ENCODE peak calls at places on chromosomes 11 and 22, in nine cellular contexts. One of them, this sample, is unnamed.

GRCh38 chr11:62546244-62546936 is at the start of gene AHNAK:
- DNase-seq in SW480: peak; percentile 76
- DNase-seq in stomach: peak; percentile 87
- DNase-seq in nephron progenitor cell: peak; percentile 82
- DNase-seq in NB4: peak; percentile 90
- DNase-seq in type B pancreatic cell: peak; percentile 87
- DNase-seq in posterior vena cava: peak; percentile 95
- DNase-seq in HuH-7.5: peak; percentile 80
- DNase-seq in stimulated activated CD8-positive, alpha-beta memory T cell treated with anti-CD3 and anti-CD28 coated beads, Interleukin-4, amount 100 ng/mL, for 4 hours: no peak
- DNase-seq in this sample: peak; percentile 46

GRCh38 chr22:29043906-29044575 is 17.6 kb downstream of the C22orf31 start:
- DNase-seq in type B pancreatic cell: no peak
- DNase-seq in nephron progenitor cell: no peak
- DNase-seq in SW480: no peak
- DNase-seq in posterior vena cava: no peak
- DNase-seq in stomach: no peak
- DNase-seq in HuH-7.5: no peak
- DNase-seq in stimulated activated CD8-positive, alpha-beta memory T cell treated with anti-CD3 and anti-CD28 coated beads, Interleukin-4, amount 100 ng/mL, for 4 hours: no peak
- DNase-seq in NB4: no peak
- DNase-seq in this sample: no peak

GRCh38 chr22:30891781-30892180 is 76.8 kb downstream of the MORC2 start:
- DNase-seq in HuH-7.5: no peak
- DNase-seq in SW480: no peak
- DNase-seq in NB4: no peak
- DNase-seq in type B pancreatic cell: peak; percentile 60
- DNase-seq in nephron progenitor cell: no peak
- DNase-seq in stomach: no peak
- DNase-seq in stimulated activated CD8-positive, alpha-beta memory T cell treated with anti-CD3 and anti-CD28 coated beads, Interleukin-4, amount 100 ng/mL, for 4 hours: no peak
- DNase-seq in posterior vena cava: no peak
- DNase-seq in this sample: no peak

GRCh38 chr11:843818-844692 is 1.4 kb downstream of the TSPAN4 start:
- DNase-seq in posterior vena cava: peak; percentile 99
- DNase-seq in NB4: no peak
- DNase-seq in type B pancreatic cell: no peak
- DNase-seq in HuH-7.5: peak; percentile 94
- DNase-seq in stimulated activated CD8-positive, alpha-beta memory T cell treated with anti-CD3 and anti-CD28 coated beads, Interleukin-4, amount 100 ng/mL, for 4 hours: no peak
- DNase-seq in SW480: peak; percentile 70
- DNase-seq in stomach: peak; percentile 68
- DNase-seq in nephron progenitor cell: peak; percentile 70
- DNase-seq in this sample: peak; percentile 95

GRCh38 chr22:50274311-50274710 is 4.1 kb upstream of the MAPK11 start:
- DNase-seq in stimulated activated CD8-positive, alpha-beta memory T cell treated with anti-CD3 and anti-CD28 coated beads, Interleukin-4, amount 100 ng/mL, for 4 hours: no peak
- DNase-seq in posterior vena cava: no peak
- DNase-seq in NB4: peak; percentile 64
- DNase-seq in HuH-7.5: peak; percentile 89
- DNase-seq in stomach: peak; percentile 66
- DNase-seq in nephron progenitor cell: peak; percentile 47
- DNase-seq in type B pancreatic cell: no peak
- DNase-seq in SW480: peak; percentile 68
- DNase-seq in this sample: no peak

GRCh38 chr22:20569059-20570058 is 61.9 kb downstream of the MED15 start:
- DNase-seq in HuH-7.5: no peak
- DNase-seq in stimulated activated CD8-positive, alpha-beta memory T cell treated with anti-CD3 and anti-CD28 coated beads, Interleukin-4, amount 100 ng/mL, for 4 hours: peak; percentile 61
- DNase-seq in posterior vena cava: peak; percentile 91
- DNase-seq in nephron progenitor cell: no peak
- DNase-seq in SW480: peak; percentile 96
- DNase-seq in type B pancreatic cell: no peak
- DNase-seq in NB4: no peak
- DNase-seq in stomach: peak; percentile 71
- DNase-seq in this sample: peak; percentile 87

GRCh38 chr11:9015677-9016076 is 11.9 kb upstream of the NRIP3 start:
- DNase-seq in nephron progenitor cell: peak; percentile 64
- DNase-seq in SW480: peak; percentile 71
- DNase-seq in type B pancreatic cell: no peak
- DNase-seq in stomach: peak; percentile 75
- DNase-seq in HuH-7.5: peak; percentile 57
- DNase-seq in posterior vena cava: no peak
- DNase-seq in NB4: peak; percentile 85
- DNase-seq in stimulated activated CD8-positive, alpha-beta memory T cell treated with anti-CD3 and anti-CD28 coated beads, Interleukin-4, amount 100 ng/mL, for 4 hours: peak; percentile 4
- DNase-seq in this sample: peak; percentile 85

GRCh38 chr11:79206951-79207350 is 233.9 kb downstream of the TENM4 start:
- DNase-seq in stomach: no peak
- DNase-seq in type B pancreatic cell: no peak
- DNase-seq in NB4: no peak
- DNase-seq in SW480: no peak
- DNase-seq in posterior vena cava: no peak
- DNase-seq in stimulated activated CD8-positive, alpha-beta memory T cell treated with anti-CD3 and anti-CD28 coated beads, Interleukin-4, amount 100 ng/mL, for 4 hours: no peak
- DNase-seq in HuH-7.5: no peak
- DNase-seq in nephron progenitor cell: peak; percentile 10
- DNase-seq in this sample: no peak

GRCh38 chr22:23691748-23692423 is 1.1 kb downstream of the RGL4 start:
- DNase-seq in stimulated activated CD8-positive, alpha-beta memory T cell treated with anti-CD3 and anti-CD28 coated beads, Interleukin-4, amount 100 ng/mL, for 4 hours: no peak
- DNase-seq in type B pancreatic cell: peak; percentile 64
- DNase-seq in HuH-7.5: no peak
- DNase-seq in stomach: no peak
- DNase-seq in nephron progenitor cell: no peak
- DNase-seq in SW480: no peak
- DNase-seq in posterior vena cava: peak; percentile 54
- DNase-seq in NB4: no peak
- DNase-seq in this sample: no peak

GRCh38 chr11:97398246-97398645 is 1008.4 kb downstream of the JRKL start:
- DNase-seq in type B pancreatic cell: no peak
- DNase-seq in HuH-7.5: no peak
- DNase-seq in NB4: no peak
- DNase-seq in stomach: no peak
- DNase-seq in SW480: peak; percentile 13
- DNase-seq in posterior vena cava: no peak
- DNase-seq in stimulated activated CD8-positive, alpha-beta memory T cell treated with anti-CD3 and anti-CD28 coated beads, Interleukin-4, amount 100 ng/mL, for 4 hours: no peak
- DNase-seq in nephron progenitor cell: no peak
- DNase-seq in this sample: no peak

GRCh38 chr11:116112031-116112935 is 608.1 kb upstream of the CADM1 start:
- DNase-seq in type B pancreatic cell: no peak
- DNase-seq in NB4: no peak
- DNase-seq in posterior vena cava: no peak
- DNase-seq in nephron progenitor cell: no peak
- DNase-seq in stimulated activated CD8-positive, alpha-beta memory T cell treated with anti-CD3 and anti-CD28 coated beads, Interleukin-4, amount 100 ng/mL, for 4 hours: no peak
- DNase-seq in stomach: no peak
- DNase-seq in SW480: no peak
- DNase-seq in HuH-7.5: no peak
- DNase-seq in this sample: no peak

GRCh38 chr11:2590951-2591754 is 108.6 kb downstream of the KCNQ1OT1 start:
- DNase-seq in nephron progenitor cell: no peak
- DNase-seq in SW480: no peak
- DNase-seq in NB4: no peak
- DNase-seq in stimulated activated CD8-positive, alpha-beta memory T cell treated with anti-CD3 and anti-CD28 coated beads, Interleukin-4, amount 100 ng/mL, for 4 hours: no peak
- DNase-seq in HuH-7.5: no peak
- DNase-seq in posterior vena cava: no peak
- DNase-seq in stomach: no peak
- DNase-seq in type B pancreatic cell: no peak
- DNase-seq in this sample: no peak

This sample was measured in H54.